ENCODE peak calls at places on chromosomes 7 and 10, in four cellular contexts. M is MM.1S, G is neuronal stem cell, A is fibroblast of lung. H is an unnamed sample.

GRCh38 chr10:29332061-29332760 is 43.3 kb downstream of the LYZL1 start:
- DNase-seq in M (no peak), G (no peak), A (no peak), H (no peak)

GRCh38 chr10:77899080-77899477 is 27.5 kb downstream of the DLG5 start:
- DNase-seq in M (no peak), G (no peak), A (peak), H (no peak)

GRCh38 chr10:87608756-87609155 is 50.9 kb upstream of the PAPSS2 start:
- DNase-seq in M (no peak), G (no peak), A (no peak), H (peak)

GRCh38 chr10:15408557-15408956 is 37.5 kb upstream of the FAM171A1 start:
- DNase-seq in M (no peak), G (no peak), A (no peak), H (no peak)

GRCh38 chr10:76287856-76288255 is 856.4 kb downstream of the LRMDA start:
- DNase-seq in M (no peak), G (no peak), A (peak), H (no peak)

GRCh38 chr7:150383710-150384397 is 4.7 kb downstream of the ZNF775 start:
- DNase-seq in M (peak), G (peak), A (no peak), H (peak)

GRCh38 chr10:76353124-76353851 is 921.9 kb downstream of the LRMDA start:
- DNase-seq in M (no peak), G (no peak), A (peak), H (no peak)

GRCh38 chr7:133140994-133141595 is 59.2 kb upstream of the CHCHD3 start:
- DNase-seq in M (no peak), G (no peak), A (no peak), H (peak)

GRCh38 chr10:120981601-120982381 is 130.6 kb downstream of the WDR11 start:
- DNase-seq in M (no peak), G (no peak), A (no peak), H (no peak)

GRCh38 chr7:153835104-153835503 is 217.1 kb upstream of the DPP6 start:
- DNase-seq in M (peak), G (no peak), A (no peak), H (peak)

GRCh38 chr10:103415581-103415980 is 19.2 kb downstream of the PDCD11 start:
- DNase-seq in M (no peak), G (no peak), A (no peak), H (no peak)

GRCh38 chr7:6162650-6163366 is 109.6 kb downstream of the CYTH3 start:
- DNase-seq in M (peak), G (no peak), A (no peak), H (no peak)

GRCh38 chr7:45069444-45070253 is 19.1 kb downstream of the NACAD start:
- DNase-seq in M (no peak), G (no peak), A (no peak), H (no peak)

GRCh38 chr10:131996508-131997365 is 15.0 kb upstream of the BNIP3 start:
- DNase-seq in M (no peak), G (no peak), A (no peak), H (no peak)

GRCh38 chr10:126186746-126187145 is 201.5 kb downstream of the ADAM12 start:
- DNase-seq in M (no peak), G (no peak), A (no peak), H (no peak)

GRCh38 chr7:152899482-152900166 is 140.1 kb downstream of the ACTR3B start:
- DNase-seq in M (no peak), G (no peak), A (peak), H (no peak)

GRCh38 chr10:76764177-76764576 is 873.4 kb downstream of the KCNMA1 start:
- DNase-seq in M (no peak), G (no peak), A (no peak), H (no peak)

GRCh38 chr10:31617767-31618166 is 298.8 kb downstream of the ZEB1 start:
- DNase-seq in M (no peak), G (no peak), A (no peak), H (no peak)

GRCh38 chr10:80464557-80465466 is 10.7 kb downstream of the TSPAN14 start:
- DNase-seq in M (no peak), G (peak), A (peak), H (peak)

GRCh38 chr7:80542398-80542797 is 30.5 kb upstream of the GNAT3 start:
- DNase-seq in M (no peak), G (no peak), A (peak), H (no peak)

GRCh38 chr7:115600196-115600595 is 430.4 kb downstream of the TFEC start:
- DNase-seq in M (no peak), G (no peak), A (peak), H (no peak)

GRCh38 chr10:3745582-3745981 is 39.4 kb downstream of the KLF6 start:
- DNase-seq in M (no peak), G (no peak), A (no peak), H (no peak)

GRCh38 chr7:2116086-2116810 is 116.5 kb downstream of the MAD1L1 start:
- DNase-seq in M (no peak), G (no peak), A (peak), H (no peak)

GRCh38 chr7:2527505-2528464 is 8.2 kb downstream of the LFNG start:
- DNase-seq in M (no peak), G (no peak), A (peak), H (no peak)

GRCh38 chr7:26153823-26154783 is 2.1 kb downstream of the NFE2L3 start:
- DNase-seq in M (peak), G (no peak), A (peak), H (no peak)

GRCh38 chr7:126140858-126141491 is 1111.8 kb downstream of the GRM8 start:
- DNase-seq in M (no peak), G (no peak), A (no peak), H (no peak)

GRCh38 chr10:71014021-71014782 is 125.8 kb upstream of the PCBD1 start:
- DNase-seq in M (no peak), G (no peak), A (no peak), H (peak)

GRCh38 chr10:86188326-86188725 is 178.3 kb downstream of the GRID1 start:
- DNase-seq in M (no peak), G (no peak), A (no peak), H (no peak)

GRCh38 chr10:95504187-95504800 is 56.9 kb downstream of the SORBS1 start:
- DNase-seq in M (no peak), G (no peak), A (no peak), H (no peak)

GRCh38 chr10:95502377-95502776 is 58.8 kb downstream of the SORBS1 start:
- DNase-seq in M (no peak), G (no peak), A (no peak), H (no peak)

GRCh38 chr10:95505084-95505610 is 56.0 kb downstream of the SORBS1 start:
- DNase-seq in M (no peak), G (no peak), A (no peak), H (no peak)

GRCh38 chr10:95503012-95503411 is 58.2 kb downstream of the SORBS1 start:
- DNase-seq in M (no peak), G (no peak), A (no peak), H (no peak)

GRCh38 chr10:95503526-95503925 is 57.6 kb downstream of the SORBS1 start:
- DNase-seq in M (no peak), G (no peak), A (no peak), H (no peak)
- H3K4me3 ChIP-seq in M (no peak), G (no peak), A (no peak), H (no peak)

DNA sequence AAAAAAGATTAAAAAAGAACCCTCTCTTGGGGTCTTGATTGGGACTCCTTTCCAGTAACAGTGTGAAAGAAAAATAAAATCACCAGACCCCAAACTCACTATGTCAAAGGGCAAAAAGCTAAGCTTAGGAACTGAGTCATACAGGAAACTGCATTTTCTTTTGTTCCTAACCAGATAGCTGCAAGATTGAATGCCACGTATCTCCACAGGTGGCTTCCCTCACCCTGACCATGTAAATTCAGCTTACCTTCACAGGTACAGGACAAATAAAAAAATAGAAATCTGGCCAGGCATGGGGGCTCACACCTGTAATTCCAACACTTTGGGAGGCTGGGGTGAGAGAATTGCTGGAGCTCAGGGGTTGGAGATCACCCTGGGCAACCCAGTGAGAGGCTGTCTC is 32.5 kb upstream of the EIF4H start:
- DNase-seq in M (no peak), G (no peak), A (no peak), H (no peak)
- H3K4me2 ChIP-seq in M (no peak), G (no peak), A (no peak), H (no peak)

GRCh38 chr7:158613481-158613880 is 25.9 kb upstream of the PTPRN2 start:
- DNase-seq in M (no peak), G (no peak), A (peak), H (no peak)
- H3K4me3 ChIP-seq in M (no peak), G (no peak), A (no peak), H (no peak)

GRCh38 chr10:44010873-44011602 is 362.4 kb upstream of the ZNF32 start:
- DNase-seq in M (peak), G (no peak), A (peak), H (no peak)
- H3K4me2 ChIP-seq in M (peak), G (no peak), A (no peak), H (no peak)

GRCh38 chr10:18401416-18402195 is 249.8 kb downstream of the NSUN6 start:
- DNase-seq in M (no peak), G (no peak), A (no peak), H (no peak)
- H3K4me3 ChIP-seq in M (peak), G (no peak), A (no peak), H (no peak)

GRCh38 chr7:30726296-30727006 is 25.5 kb upstream of the INMT start:
- DNase-seq in M (no peak), G (no peak), A (no peak), H (no peak)
- H3K4me2 ChIP-seq in M (no peak), G (no peak), A (no peak), H (no peak)

GRCh38 chr7:75950111-75950681 is 35.2 kb downstream of the POR start:
- DNase-seq in M (no peak), G (no peak), A (no peak), H (no peak)

GRCh38 chr7:75951506-75951905 is 36.6 kb downstream of the POR start:
- DNase-seq in M (no peak), G (no peak), A (peak), H (peak)

GRCh38 chr7:75953918-75954317 is 39.0 kb downstream of the POR start:
- DNase-seq in M (no peak), G (no peak), A (no peak), H (no peak)

GRCh38 chr7:75955293-75955938 is 39.0 kb downstream of the TMEM120A start:
- DNase-seq in M (no peak), G (no peak), A (no peak), H (no peak)

GRCh38 chr7:75953431-75953830 is 38.5 kb downstream of the POR start:
- DNase-seq in M (no peak), G (no peak), A (no peak), H (no peak)
- H3K4me3 ChIP-seq in M (no peak), G (peak), A (no peak), H (no peak)